ENCODE peak calls at places on chromosomes 13 and 19, in seven cellular contexts. One of them, this sample, is unnamed.

GRCh38 chr13:48570225-48570828 is 37.4 kb upstream of the RCBTB2 start:
- DNase-seq in ovary: no peak
- DNase-seq in small intestine: no peak
- DNase-seq in breast epithelium: no peak
- DNase-seq in left ventricle myocardium inferior: no peak
- DNase-seq in CD4-positive, alpha-beta memory T cell: no peak
- DNase-seq in suprapubic skin: no peak
- DNase-seq in this sample: no peak

GRCh38 chr19:37654525-37654832 is 786 bp downstream of the ZFP30 start:
- DNase-seq in ovary: no peak
- DNase-seq in small intestine: peak; percentile 29
- DNase-seq in breast epithelium: no peak
- DNase-seq in left ventricle myocardium inferior: no peak
- DNase-seq in CD4-positive, alpha-beta memory T cell: peak; percentile 10
- DNase-seq in suprapubic skin: no peak
- DNase-seq in this sample: no peak

GRCh38 chr13:49681837-49682236 is 9.4 kb downstream of the EBPL start:
- DNase-seq in ovary: no peak
- DNase-seq in small intestine: no peak
- DNase-seq in breast epithelium: no peak
- DNase-seq in left ventricle myocardium inferior: no peak
- DNase-seq in CD4-positive, alpha-beta memory T cell: no peak
- DNase-seq in suprapubic skin: no peak
- DNase-seq in this sample: no peak

GRCh38 chr13:98189841-98190505 is 12.9 kb upstream of the RNF113B start:
- DNase-seq in ovary: no peak
- DNase-seq in small intestine: no peak
- DNase-seq in breast epithelium: no peak
- DNase-seq in left ventricle myocardium inferior: peak; percentile 41
- DNase-seq in CD4-positive, alpha-beta memory T cell: no peak
- DNase-seq in suprapubic skin: no peak
- DNase-seq in this sample: no peak

GRCh38 chr13:111177803-111178389 is 62.8 kb downstream of the ARHGEF7 start:
- DNase-seq in ovary: no peak
- DNase-seq in small intestine: no peak
- DNase-seq in breast epithelium: no peak
- DNase-seq in left ventricle myocardium inferior: no peak
- DNase-seq in CD4-positive, alpha-beta memory T cell: no peak
- DNase-seq in suprapubic skin: no peak
- DNase-seq in this sample: no peak

GRCh38 chr13:27792393-27793218 is at the start of gene GSX1:
- DNase-seq in ovary: peak; percentile 13
- DNase-seq in small intestine: peak; percentile 63
- DNase-seq in breast epithelium: no peak
- DNase-seq in left ventricle myocardium inferior: peak; percentile 63
- DNase-seq in CD4-positive, alpha-beta memory T cell: peak; percentile 48
- DNase-seq in suprapubic skin: no peak
- DNase-seq in this sample: no peak

GRCh38 chr19:2270572-2271515 is 11.1 kb downstream of the PEAK3 start:
- DNase-seq in ovary: peak; percentile 86
- DNase-seq in small intestine: peak; percentile 76
- DNase-seq in breast epithelium: peak; percentile 86
- DNase-seq in left ventricle myocardium inferior: peak; percentile 90
- DNase-seq in CD4-positive, alpha-beta memory T cell: peak; percentile 74
- DNase-seq in suprapubic skin: peak; percentile 91
- DNase-seq in this sample: peak; percentile 53

GRCh38 chr13:30388401-30389283 is 33.7 kb upstream of the UBE2L5 start:
- DNase-seq in ovary: peak; percentile 53
- DNase-seq in small intestine: no peak
- DNase-seq in breast epithelium: no peak
- DNase-seq in left ventricle myocardium inferior: no peak
- DNase-seq in CD4-positive, alpha-beta memory T cell: no peak
- DNase-seq in suprapubic skin: no peak
- DNase-seq in this sample: no peak

GRCh38 chr13:42930136-42930535 is 61.9 kb downstream of the EPSTI1 start:
- DNase-seq in ovary: no peak
- DNase-seq in small intestine: peak; percentile 9
- DNase-seq in breast epithelium: no peak
- DNase-seq in left ventricle myocardium inferior: no peak
- DNase-seq in CD4-positive, alpha-beta memory T cell: no peak
- DNase-seq in suprapubic skin: no peak
- DNase-seq in this sample: no peak

GRCh38 chr13:26558074-26558805 is 757 bp downstream of the WASF3 start:
- DNase-seq in ovary: peak; percentile 31
- DNase-seq in small intestine: no peak
- DNase-seq in breast epithelium: no peak
- DNase-seq in left ventricle myocardium inferior: peak; percentile 27
- DNase-seq in CD4-positive, alpha-beta memory T cell: no peak
- DNase-seq in suprapubic skin: peak; percentile 64
- DNase-seq in this sample: no peak

GRCh38 chr19:39223703-39224279 is 19.7 kb upstream of the SYCN start:
- DNase-seq in ovary: no peak
- DNase-seq in small intestine: no peak
- DNase-seq in breast epithelium: no peak
- DNase-seq in left ventricle myocardium inferior: no peak
- DNase-seq in CD4-positive, alpha-beta memory T cell: no peak
- DNase-seq in suprapubic skin: no peak
- DNase-seq in this sample: no peak

GRCh38 chr13:101210774-101211173 is 205.5 kb downstream of the NALCN start:
- DNase-seq in ovary: no peak
- DNase-seq in small intestine: no peak
- DNase-seq in breast epithelium: no peak
- DNase-seq in left ventricle myocardium inferior: no peak
- DNase-seq in CD4-positive, alpha-beta memory T cell: no peak
- DNase-seq in suprapubic skin: no peak
- DNase-seq in this sample: no peak

GRCh38 chr19:10260141-10260584 is 8.1 kb downstream of the MRPL4 start:
- DNase-seq in ovary: no peak
- DNase-seq in small intestine: no peak
- DNase-seq in breast epithelium: no peak
- DNase-seq in left ventricle myocardium inferior: no peak
- DNase-seq in CD4-positive, alpha-beta memory T cell: no peak
- DNase-seq in suprapubic skin: no peak
- DNase-seq in this sample: no peak

GRCh38 chr13:98476538-98476966 is 100.4 kb downstream of the STK24 start:
- DNase-seq in ovary: no peak
- DNase-seq in small intestine: peak; percentile 64
- DNase-seq in breast epithelium: no peak
- DNase-seq in left ventricle myocardium inferior: peak; percentile 45
- DNase-seq in CD4-positive, alpha-beta memory T cell: peak; percentile 86
- DNase-seq in suprapubic skin: peak; percentile 69
- DNase-seq in this sample: peak; percentile 68

GRCh38 chr13:27541386-27541785 is 78.9 kb downstream of the LNX2 start:
- DNase-seq in ovary: no peak
- DNase-seq in small intestine: no peak
- DNase-seq in breast epithelium: no peak
- DNase-seq in left ventricle myocardium inferior: no peak
- DNase-seq in CD4-positive, alpha-beta memory T cell: no peak
- DNase-seq in suprapubic skin: no peak
- DNase-seq in this sample: no peak

GRCh38 chr19:45509692-45510015 is 2.4 kb downstream of the VASP start:
- DNase-seq in ovary: no peak
- DNase-seq in small intestine: no peak
- DNase-seq in breast epithelium: no peak
- DNase-seq in left ventricle myocardium inferior: no peak
- DNase-seq in CD4-positive, alpha-beta memory T cell: no peak
- DNase-seq in suprapubic skin: no peak
- DNase-seq in this sample: no peak

GRCh38 chr13:33678906-33679657 is 138.9 kb upstream of the RFC3 start:
- DNase-seq in ovary: peak; percentile 61
- DNase-seq in small intestine: peak; percentile 94
- DNase-seq in breast epithelium: peak; percentile 66
- DNase-seq in left ventricle myocardium inferior: peak; percentile 29
- DNase-seq in CD4-positive, alpha-beta memory T cell: peak; percentile 44
- DNase-seq in suprapubic skin: no peak
- DNase-seq in this sample: peak; percentile 13

GRCh38 chr19:45863840-45864628 is at the start of gene FOXA3:
- DNase-seq in ovary: no peak
- DNase-seq in small intestine: peak; percentile 80
- DNase-seq in breast epithelium: no peak
- DNase-seq in left ventricle myocardium inferior: no peak
- DNase-seq in CD4-positive, alpha-beta memory T cell: peak; percentile 49
- DNase-seq in suprapubic skin: no peak
- DNase-seq in this sample: peak; percentile 58

GRCh38 chr19:40284251-40284500 is 969 bp downstream of the AKT2 start:
- DNase-seq in ovary: no peak
- DNase-seq in small intestine: peak; percentile 15
- DNase-seq in breast epithelium: no peak
- DNase-seq in left ventricle myocardium inferior: no peak
- DNase-seq in CD4-positive, alpha-beta memory T cell: no peak
- DNase-seq in suprapubic skin: no peak
- DNase-seq in this sample: no peak

GRCh38 chr13:33445476-33445875 is 159.9 kb upstream of the STARD13 start:
- DNase-seq in ovary: no peak
- DNase-seq in small intestine: no peak
- DNase-seq in breast epithelium: no peak
- DNase-seq in left ventricle myocardium inferior: no peak
- DNase-seq in CD4-positive, alpha-beta memory T cell: no peak
- DNase-seq in suprapubic skin: no peak
- DNase-seq in this sample: no peak

GRCh38 chr19:22261596-22261995 is 24.6 kb upstream of the ZNF729 start:
- DNase-seq in ovary: no peak
- DNase-seq in small intestine: no peak
- DNase-seq in breast epithelium: no peak
- DNase-seq in left ventricle myocardium inferior: no peak
- DNase-seq in CD4-positive, alpha-beta memory T cell: no peak
- DNase-seq in suprapubic skin: no peak
- DNase-seq in this sample: no peak
- H3K9me3 ChIP-seq in ovary: peaks cover 7% of the 10 kb centered on the region
- H3K9me3 ChIP-seq in small intestine: peaks cover 1% of the 10 kb centered on the region
- H3K9me3 ChIP-seq in breast epithelium: peaks cover 7% of the 10 kb centered on the region
- H3K9me3 ChIP-seq in left ventricle myocardium inferior: peaks cover 16% of the 10 kb centered on the region
- H3K9me3 ChIP-seq in CD4-positive, alpha-beta memory T cell: no peaks in the 10 kb centered on the region
- H3K9me3 ChIP-seq in suprapubic skin: peaks cover 19% of the 10 kb centered on the region
- H3K9me3 ChIP-seq in this sample: no peaks in the 10 kb centered on the region

GRCh38 chr19:48945415-48945814 is 9.3 kb upstream of the BAX start:
- DNase-seq in ovary: no peak
- DNase-seq in small intestine: no peak
- DNase-seq in breast epithelium: no peak
- DNase-seq in left ventricle myocardium inferior: no peak
- DNase-seq in CD4-positive, alpha-beta memory T cell: no peak
- DNase-seq in suprapubic skin: no peak
- DNase-seq in this sample: no peak
- H3K9me3 ChIP-seq in ovary: peaks cover 3% of the 10 kb centered on the region
- H3K9me3 ChIP-seq in small intestine: no peaks in the 10 kb centered on the region
- H3K9me3 ChIP-seq in breast epithelium: peaks cover 6% of the 10 kb centered on the region
- H3K9me3 ChIP-seq in left ventricle myocardium inferior: peaks cover 8% of the 10 kb centered on the region
- H3K9me3 ChIP-seq in CD4-positive, alpha-beta memory T cell: no peaks in the 10 kb centered on the region
- H3K9me3 ChIP-seq in suprapubic skin: no peaks in the 10 kb centered on the region
- H3K9me3 ChIP-seq in this sample: no peaks in the 10 kb centered on the region

GRCh38 chr19:29292562-29292961 is 79.6 kb upstream of the UQCRFS1 start:
- DNase-seq in ovary: no peak
- DNase-seq in small intestine: no peak
- DNase-seq in breast epithelium: no peak
- DNase-seq in left ventricle myocardium inferior: no peak
- DNase-seq in CD4-positive, alpha-beta memory T cell: no peak
- DNase-seq in suprapubic skin: no peak
- DNase-seq in this sample: no peak

GRCh38 chr19:29292146-29292545 is 79.2 kb upstream of the UQCRFS1 start:
- DNase-seq in ovary: no peak
- DNase-seq in small intestine: no peak
- DNase-seq in breast epithelium: no peak
- DNase-seq in left ventricle myocardium inferior: no peak
- DNase-seq in CD4-positive, alpha-beta memory T cell: no peak
- DNase-seq in suprapubic skin: no peak
- DNase-seq in this sample: no peak

GRCh38 chr19:29293736-29294342 is 80.9 kb upstream of the UQCRFS1 start:
- DNase-seq in ovary: no peak
- DNase-seq in small intestine: no peak
- DNase-seq in breast epithelium: no peak
- DNase-seq in left ventricle myocardium inferior: no peak
- DNase-seq in CD4-positive, alpha-beta memory T cell: no peak
- DNase-seq in suprapubic skin: no peak
- DNase-seq in this sample: no peak

GRCh38 chr19:29294343-29294811 is 81.4 kb upstream of the UQCRFS1 start:
- DNase-seq in ovary: no peak
- DNase-seq in small intestine: no peak
- DNase-seq in breast epithelium: no peak
- DNase-seq in left ventricle myocardium inferior: no peak
- DNase-seq in CD4-positive, alpha-beta memory T cell: no peak
- DNase-seq in suprapubic skin: no peak
- DNase-seq in this sample: no peak

DNA sequence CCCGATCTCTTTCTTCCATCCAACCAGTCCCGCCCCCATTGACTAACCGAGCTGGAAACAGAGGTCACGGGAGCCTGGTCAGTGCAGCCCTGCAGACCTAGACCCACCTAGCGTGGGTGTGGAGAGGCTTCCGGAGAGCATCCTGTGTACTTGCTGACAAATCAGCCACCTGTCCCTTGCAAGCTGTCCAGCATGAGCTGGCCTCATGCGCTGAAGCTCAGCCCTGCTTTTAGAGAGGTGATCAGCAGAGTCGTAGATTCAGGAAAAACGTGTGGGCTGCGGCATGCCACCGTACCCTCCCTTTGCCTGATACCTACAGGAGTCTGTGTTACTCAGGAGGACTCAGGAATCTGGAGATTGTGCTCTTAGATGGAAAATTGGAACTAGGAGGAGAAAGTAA is 80.3 kb upstream of the UQCRFS1 start:
- DNase-seq in ovary: no peak
- DNase-seq in small intestine: no peak
- DNase-seq in breast epithelium: no peak
- DNase-seq in left ventricle myocardium inferior: no peak
- DNase-seq in CD4-positive, alpha-beta memory T cell: no peak
- DNase-seq in suprapubic skin: no peak
- DNase-seq in this sample: no peak
- H3K9me3 ChIP-seq in ovary: no peaks in the 10 kb centered on the region
- H3K9me3 ChIP-seq in small intestine: no peaks in the 10 kb centered on the region
- H3K9me3 ChIP-seq in breast epithelium: no peaks in the 10 kb centered on the region
- H3K9me3 ChIP-seq in left ventricle myocardium inferior: no peaks in the 10 kb centered on the region
- H3K9me3 ChIP-seq in CD4-positive, alpha-beta memory T cell: no peaks in the 10 kb centered on the region
- H3K9me3 ChIP-seq in suprapubic skin: no peaks in the 10 kb centered on the region
- H3K9me3 ChIP-seq in this sample: no peaks in the 10 kb centered on the region

GRCh38 chr19:11950312-11950711 is 14.5 kb upstream of the ZNF763 start:
- DNase-seq in ovary: no peak
- DNase-seq in small intestine: no peak
- DNase-seq in breast epithelium: no peak
- DNase-seq in left ventricle myocardium inferior: no peak
- DNase-seq in CD4-positive, alpha-beta memory T cell: no peak
- DNase-seq in suprapubic skin: no peak
- DNase-seq in this sample: no peak
- H3K9me3 ChIP-seq in ovary: peaks cover 71% of the 10 kb centered on the region
- H3K9me3 ChIP-seq in small intestine: peaks cover 16% of the 10 kb centered on the region
- H3K9me3 ChIP-seq in breast epithelium: peaks cover 98% of the 10 kb centered on the region
- H3K9me3 ChIP-seq in left ventricle myocardium inferior: peaks cover 100% of the 10 kb centered on the region
- H3K9me3 ChIP-seq in CD4-positive, alpha-beta memory T cell: peaks cover 20% of the 10 kb centered on the region
- H3K9me3 ChIP-seq in suprapubic skin: peaks cover 67% of the 10 kb centered on the region
- H3K9me3 ChIP-seq in this sample: peaks cover 56% of the 10 kb centered on the region

DNA sequence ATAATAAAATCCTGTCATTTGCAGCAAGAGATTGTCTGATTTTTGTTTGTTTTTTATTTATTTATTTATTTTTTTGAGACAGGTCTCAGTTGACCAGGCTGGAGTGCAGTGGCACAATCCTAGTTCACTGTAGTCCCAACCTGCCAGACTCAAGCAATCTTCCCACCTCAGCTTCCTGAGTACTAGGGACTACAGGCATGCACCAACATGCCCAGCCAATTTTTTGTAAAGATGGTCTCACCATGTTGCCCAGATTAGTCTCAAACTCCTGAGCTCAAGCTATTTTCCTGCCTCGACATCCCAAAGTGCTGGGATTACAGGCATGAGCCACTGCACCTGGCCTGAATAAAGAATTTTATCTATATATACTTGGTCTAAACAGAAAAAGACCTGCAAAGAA is 17.6 kb downstream of the ZNF233 start:
- DNase-seq in ovary: no peak
- DNase-seq in small intestine: no peak
- DNase-seq in breast epithelium: no peak
- DNase-seq in left ventricle myocardium inferior: no peak
- DNase-seq in CD4-positive, alpha-beta memory T cell: no peak
- DNase-seq in suprapubic skin: no peak
- DNase-seq in this sample: no peak
- H3K9me3 ChIP-seq in ovary: peaks cover 24% of the 10 kb centered on the region
- H3K9me3 ChIP-seq in small intestine: peaks cover 2% of the 10 kb centered on the region
- H3K9me3 ChIP-seq in breast epithelium: peaks cover 77% of the 10 kb centered on the region
- H3K9me3 ChIP-seq in left ventricle myocardium inferior: peaks cover 95% of the 10 kb centered on the region
- H3K9me3 ChIP-seq in CD4-positive, alpha-beta memory T cell: no peaks in the 10 kb centered on the region
- H3K9me3 ChIP-seq in suprapubic skin: peaks cover 25% of the 10 kb centered on the region
- H3K9me3 ChIP-seq in this sample: peaks cover 21% of the 10 kb centered on the region

This sample was measured in T-helper 17 cell.